ENCODE peak calls at places on chromosomes 12 and 14, in six cellular contexts. M is HT1080, T is SW 1271, O is NCI-H2171, P is amniotic stem cell, C is NAMALWA. A is an unnamed sample.

GRCh38 chr12:2083008-2083407 is 30.2 kb downstream of the CACNA1C start:
- DNase-seq in O (peak), P (no peak), C (no peak), T (no peak), M (no peak), A (no peak)

GRCh38 chr14:64968651-64969050 is 3.5 kb downstream of the RAB15 start:
- DNase-seq in T (peak), O (no peak), C (no peak), P (no peak), M (peak), A (no peak)

GRCh38 chr12:131902332-131903241 is 8.2 kb downstream of the ULK1 start:
- DNase-seq in O (no peak), P (no peak), T (no peak), C (no peak), M (no peak), A (no peak)

GRCh38 chr12:129049917-129050316 is 196.6 kb downstream of the GLT1D1 start:
- DNase-seq in C (peak), O (no peak), M (peak), P (no peak), T (no peak), A (no peak)

GRCh38 chr12:121812320-121812871 is 8.6 kb downstream of the SETD1B start:
- DNase-seq in O (no peak), C (no peak), T (peak), P (no peak), M (peak), A (peak)

GRCh38 chr14:84963518-84963917 is 566.4 kb upstream of the FLRT2 start:
- DNase-seq in P (no peak), T (no peak), M (no peak), C (no peak), O (no peak), A (no peak)

GRCh38 chr12:46491548-46491947 is 119.0 kb upstream of the SLC38A2 start:
- DNase-seq in M (no peak), P (no peak), C (no peak), O (no peak), T (no peak), A (no peak)

GRCh38 chr12:65327207-65328076 is 49.0 kb downstream of the MSRB3 start:
- DNase-seq in O (no peak), T (no peak), M (no peak), P (no peak), C (no peak), A (peak)

GRCh38 chr14:92503756-92504491 is 9.7 kb upstream of the RIN3 start:
- DNase-seq in O (no peak), T (peak), C (no peak), M (peak), P (peak), A (peak)

GRCh38 chr12:60148831-60149230 is 553.0 kb downstream of the SLC16A7 start:
- DNase-seq in P (peak), C (no peak), M (peak), O (no peak), T (peak), A (peak)

GRCh38 chr14:104265918-104266642 is 127.7 kb downstream of the KIF26A start:
- DNase-seq in T (no peak), P (no peak), C (no peak), O (no peak), M (no peak), A (no peak)

GRCh38 chr14:88189040-88189839 is 133.8 kb downstream of the KCNK10 start:
- DNase-seq in T (peak), P (peak), O (peak), M (peak), C (peak), A (peak)

GRCh38 chr12:81797100-81797499 is 38.0 kb upstream of the PPFIA2 start:
- DNase-seq in T (peak), P (no peak), M (no peak), O (no peak), C (peak), A (peak)

GRCh38 chr12:6927379-6927991 is at the start of gene ATN1:
- DNase-seq in T (peak), O (peak), P (peak), C (no peak), M (peak), A (peak)

GRCh38 chr14:94322648-94323570 is at the start of gene SERPINA6:
- DNase-seq in M (peak), T (no peak), O (no peak), P (no peak), C (no peak), A (peak)

GRCh38 chr14:77319416-77319815 is 1.3 kb downstream of the POMT2 start:
- DNase-seq in T (no peak), C (no peak), M (no peak), O (no peak), P (no peak), A (no peak)

GRCh38 chr12:123882306-123882705 is 90.3 kb downstream of the CCDC92 start:
- DNase-seq in O (no peak), C (no peak), T (no peak), P (no peak), M (no peak), A (no peak)

GRCh38 chr12:5493018-5493417 is 61.1 kb downstream of the NTF3 start:
- DNase-seq in M (no peak), O (no peak), C (no peak), T (peak), P (no peak), A (no peak)

GRCh38 chr14:56400426-56400825 is 179.2 kb upstream of the TMEM260 start:
- DNase-seq in P (no peak), M (no peak), O (no peak), C (no peak), T (no peak), A (no peak)

GRCh38 chr14:94536836-94537235 is 24.4 kb upstream of the SERPINA4 start:
- DNase-seq in C (peak), O (no peak), T (no peak), M (peak), P (no peak), A (peak)

GRCh38 chr12:128259556-128260070 is 7.4 kb upstream of the TMEM132C start:
- DNase-seq in M (peak), O (peak), C (peak), P (no peak), T (no peak), A (no peak)

A was measured in EL.